ENCODE peak calls at places on chromosomes 13 and 19, in four cellular contexts. N is IMR-90, Q is H1, J is mesendoderm. H is an unnamed sample.

GRCh38 chr19:51710163-51710562 is 13.6 kb downstream of the HAS1 start:
- DNase-seq in N (peak; percentile 36), Q (no peak), J (no peak), H (no peak)

GRCh38 chr19:55146648-55147218 is 2.3 kb downstream of the TNNT1 start:
- DNase-seq in N (no peak), J (peak; percentile 97), Q (peak; percentile 73), H (peak; percentile 95)

GRCh38 chr19:11381535-11382369 is 2.4 kb downstream of the EPOR start:
- DNase-seq in J (peak; percentile 96), Q (no peak), N (peak; percentile 88), H (peak; percentile 96)

GRCh38 chr13:51997641-51998330 is 13.5 kb downstream of the ATP7B start:
- DNase-seq in J (peak; percentile 99), Q (no peak), N (no peak), H (peak; percentile 62)

GRCh38 chr13:40233731-40234195 is 432.7 kb downstream of the FOXO1 start:
- DNase-seq in Q (no peak), J (no peak), N (no peak), H (no peak)

GRCh38 chr19:44737238-44738160 is 11.0 kb upstream of the BCL3 start:
- DNase-seq in J (no peak), Q (no peak), N (peak; percentile 55), H (peak; percentile 33)

GRCh38 chr13:94239135-94239534 is 240.3 kb downstream of the DCT start:
- DNase-seq in Q (no peak), N (peak; percentile 87), J (no peak), H (no peak)

GRCh38 chr13:105159794-105160193 is 1375.7 kb downstream of the EFNB2 start:
- DNase-seq in Q (no peak), N (no peak), J (no peak), H (no peak)

GRCh38 chr19:55370305-55370988 is at the start of gene IL11:
- DNase-seq in Q (no peak), J (peak; percentile 73), N (peak; percentile 78), H (no peak)

GRCh38 chr19:44284968-44285367 is 19.9 kb downstream of the ZNF235 start:
- DNase-seq in N (no peak), J (no peak), Q (no peak), H (no peak)

GRCh38 chr19:45922281-45922680 is 7.7 kb upstream of the NANOS2 start:
- DNase-seq in Q (peak; percentile 25), N (no peak), J (peak; percentile 91), H (peak; percentile 84)

GRCh38 chr13:64928704-64929499 is 2301.2 kb downstream of the PCDH9 start:
- DNase-seq in Q (no peak), N (peak; percentile 86), J (peak; percentile 22), H (no peak)

GRCh38 chr13:39259371-39259770 is 221.1 kb downstream of the NHLRC3 start:
- DNase-seq in J (no peak), Q (no peak), N (no peak), H (no peak)

GRCh38 chr19:27794444-27795042 is 1418.4 kb downstream of the UQCRFS1 start:
- DNase-seq in N (peak; percentile 47), J (peak; percentile 81), Q (no peak), H (peak; percentile 59)

GRCh38 chr13:70249332-70250064 is 141.2 kb upstream of the KLHL1 start:
- DNase-seq in Q (peak; percentile 38), N (no peak), J (peak; percentile 83), H (peak; percentile 35)

GRCh38 chr13:76955236-76955635 is 6.9 kb downstream of the ACOD1 start:
- DNase-seq in Q (no peak), J (no peak), N (no peak), H (no peak)

GRCh38 chr19:1417145-1417544 is 9.8 kb downstream of the DAZAP1 start:
- DNase-seq in N (peak; percentile 64), Q (no peak), J (no peak), H (no peak)

GRCh38 chr13:26423634-26424033 is 133.8 kb upstream of the WASF3 start:
- DNase-seq in Q (no peak), J (peak; percentile 80), N (peak; percentile 51), H (no peak)

GRCh38 chr19:42052241-42052863 is 17.7 kb downstream of the GRIK5 start:
- DNase-seq in J (no peak), Q (no peak), N (no peak), H (no peak)

GRCh38 chr13:35961461-35962220 is 169.5 kb downstream of the DCLK1 start:
- DNase-seq in N (peak; percentile 13), Q (no peak), J (no peak), H (no peak)

GRCh38 chr19:30685601-30686000 is 313.4 kb downstream of the ZNF536 start:
- DNase-seq in Q (no peak), J (no peak), N (no peak), H (no peak)

GRCh38 chr19:30686252-30686762 is 314.1 kb downstream of the ZNF536 start:
- DNase-seq in J (no peak), N (no peak), Q (no peak), H (no peak)

GRCh38 chr19:30686911-30687566 is 314.9 kb downstream of the ZNF536 start:
- DNase-seq in N (no peak), J (peak; percentile 86), Q (no peak), H (no peak)

GRCh38 chr19:30682576-30683536 is 310.7 kb downstream of the ZNF536 start:
- DNase-seq in N (peak; percentile 82), J (peak; percentile 62), Q (no peak), H (peak; percentile 63)

DNA sequence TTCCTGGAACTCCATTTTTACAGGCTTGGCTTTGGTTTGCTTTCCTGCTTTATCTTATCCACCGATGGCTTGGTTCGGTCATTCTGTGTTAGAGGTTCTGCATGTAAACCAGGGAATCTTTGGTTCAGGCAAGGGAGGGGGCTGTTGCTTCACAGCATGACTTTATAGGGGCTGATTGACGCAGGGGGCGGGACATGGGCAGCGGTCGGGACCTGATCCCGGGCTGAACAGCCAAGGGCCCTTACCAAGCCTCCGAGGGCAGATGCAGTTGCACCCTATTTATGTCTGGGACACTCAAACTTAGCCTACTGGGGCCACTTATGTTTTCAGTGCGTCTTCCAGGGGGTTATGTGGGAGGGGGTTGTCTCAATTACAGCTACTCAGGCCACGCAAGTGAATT is 312.4 kb downstream of the ZNF536 start:
- DNase-seq in J (no peak), N (no peak), Q (no peak), H (no peak)
- H4K5ac ChIP-seq in J (no peak overlapping the region), N (no peak overlapping the region), Q (no peak overlapping the region), H (no peak overlapping the region)

DNA sequence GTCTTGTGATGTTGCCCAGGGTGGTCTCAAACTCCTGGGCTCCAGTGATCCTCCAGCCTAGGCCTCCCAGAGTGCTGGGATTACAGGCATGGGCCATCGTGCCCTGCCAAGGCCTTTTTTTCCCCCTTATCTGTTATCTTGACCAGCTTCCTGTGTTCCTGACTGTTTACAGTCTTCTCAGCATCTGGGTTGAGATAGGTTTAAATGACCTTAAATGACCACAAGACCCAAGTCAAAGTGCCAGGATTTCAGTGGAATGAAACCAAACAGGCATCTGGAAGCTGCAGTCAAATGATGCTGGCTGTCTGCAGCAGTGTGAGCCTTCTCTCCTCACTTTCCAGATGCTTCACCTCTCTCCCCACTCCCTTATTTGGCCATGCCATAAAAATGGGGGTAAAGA is 114.2 kb upstream of the CLDN10 start:
- DNase-seq in N (no peak), Q (no peak), J (peak; percentile 68), H (no peak)
- H4K5ac ChIP-seq in N (no peak overlapping the region), Q (no peak overlapping the region), J (no peak overlapping the region), H (no peak overlapping the region)

DNA sequence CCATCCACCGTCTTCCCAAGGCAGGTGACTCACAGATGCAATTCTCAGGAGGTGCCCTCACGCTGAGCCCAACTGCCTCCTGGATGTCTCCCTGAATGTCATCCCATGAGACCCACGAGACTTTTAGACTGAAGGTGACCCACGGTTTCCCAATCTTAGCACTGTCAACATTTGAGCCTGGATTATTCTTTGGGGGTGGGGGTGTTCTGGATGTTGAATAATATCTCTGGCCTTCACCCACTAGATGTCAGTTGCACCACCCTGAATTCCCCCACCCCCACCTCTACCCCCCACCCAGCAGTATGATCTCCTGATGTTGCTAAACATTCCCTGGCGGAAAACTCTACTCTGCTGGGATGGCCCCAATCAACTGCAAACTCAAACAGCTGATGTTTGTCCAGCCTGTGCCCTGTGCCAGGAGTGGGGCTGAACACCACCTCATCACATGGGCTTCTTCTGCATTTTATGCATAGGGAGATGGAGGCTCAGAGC is 2.2 kb upstream of the CYP4F22 start:
- DNase-seq in J (no peak), N (no peak), Q (no peak), H (no peak)
- H4K5ac ChIP-seq in J (no peak overlapping the region), N (no peak overlapping the region), Q (no peak overlapping the region), H (no peak overlapping the region)

DNA sequence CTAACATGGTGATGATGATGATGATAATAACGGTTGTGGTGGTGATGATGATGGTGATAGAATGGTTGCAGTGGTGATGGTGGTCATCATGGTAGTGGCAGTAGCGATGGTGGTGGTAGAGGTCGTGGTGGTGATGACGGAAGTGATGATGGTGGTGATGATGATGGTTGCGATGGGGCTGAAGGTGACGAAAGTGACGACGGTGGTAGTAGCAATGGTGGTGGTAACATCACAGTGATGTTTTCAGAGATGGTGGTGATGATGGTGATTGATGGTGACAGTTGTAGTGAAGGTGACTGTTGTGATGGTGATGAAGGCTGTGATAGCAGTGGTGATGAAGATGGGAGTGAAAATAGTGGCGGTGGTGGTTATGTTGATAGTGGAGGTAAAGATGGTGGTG is 3.6 kb upstream of the ADGRE3 start:
- DNase-seq in N (no peak), Q (no peak), J (no peak), H (no peak)
- H4K5ac ChIP-seq in N (no peak overlapping the region), Q (no peak overlapping the region), J (no peak overlapping the region), H (no peak overlapping the region)

DNA sequence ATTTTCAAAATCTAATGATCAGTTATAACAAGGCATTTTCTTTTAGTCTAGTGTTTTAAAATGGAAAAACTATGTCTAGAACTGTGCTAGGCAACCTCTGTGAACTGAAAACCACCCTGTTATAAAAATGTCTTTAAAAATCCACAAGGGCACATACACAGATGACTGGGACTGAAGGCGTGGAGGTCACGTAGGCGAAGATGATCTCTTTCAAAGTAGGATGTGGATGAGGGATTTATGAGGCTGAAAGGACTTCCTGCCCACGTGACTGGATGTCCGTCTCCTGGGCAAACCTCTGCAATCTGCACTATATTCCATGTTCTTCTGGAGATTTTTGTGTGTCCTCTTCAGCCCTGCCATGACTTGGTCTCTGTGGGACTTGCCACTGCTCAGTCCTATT is 84.2 kb upstream of the ZNF536 start:
- DNase-seq in N (no peak), Q (no peak), J (no peak), H (no peak)
- H4K5ac ChIP-seq in N (no peak overlapping the region), Q (no peak overlapping the region), J (no peak overlapping the region), H (no peak overlapping the region)

DNA sequence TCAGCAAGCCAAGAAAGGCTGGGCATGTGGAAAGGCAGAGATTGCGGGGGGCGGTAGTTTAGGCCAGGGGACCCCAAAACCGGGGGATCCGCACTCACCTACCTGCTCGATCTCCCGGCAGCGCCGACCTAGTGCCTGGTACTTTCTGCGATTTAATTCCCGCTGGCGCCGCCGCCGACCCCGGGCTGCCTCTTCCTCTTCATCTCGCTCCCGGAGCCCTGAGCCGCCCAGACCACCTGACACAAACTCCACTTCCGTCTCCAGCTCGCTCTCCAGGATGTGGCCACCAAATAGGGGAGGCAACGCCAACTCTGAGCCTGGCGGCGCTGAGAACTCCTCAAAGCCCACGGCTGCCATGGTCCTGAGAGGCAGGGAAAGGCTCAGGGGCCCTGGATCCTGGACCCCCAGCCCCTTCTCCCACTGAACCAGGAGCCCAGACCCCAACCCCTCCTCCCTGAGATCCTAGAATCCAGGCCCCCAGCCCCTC is 1.1 kb downstream of the TFPT start:
- DNase-seq in J (no peak), N (peak; percentile 18), Q (no peak), H (no peak)
- H4K5ac ChIP-seq in J (no peak overlapping the region), N (peak overlapping the region; percentile 4), Q (no peak overlapping the region), H (no peak overlapping the region)